ENCODE peak calls at places on chromosomes 3 and 15, in nine cellular contexts. W is foreskin fibroblast; K is A549; T is Peyer's patch; J is lower leg skin; I is HFFc6; F is endothelial cell; C is CD8-positive, alpha-beta T cell; B is AG04449. N is an unnamed sample.

GRCh38 chr15:39323706-39324105 is 257.2 kb upstream of the THBS1 start:
- DNase-seq in W (no peak), K (no peak), T (no peak), J (no peak), I (no peak), F (no peak), C (no peak), B (no peak), N (no peak)

GRCh38 chr15:63491116-63491817 is 13.1 kb upstream of the USP3 start:
- DNase-seq in W (peak), K (no peak), T (no peak), J (no peak), I (no peak), F (no peak), C (no peak), B (no peak), N (no peak)

GRCh38 chr15:80977627-80978036 is 12.0 kb downstream of the MESD start:
- DNase-seq in W (peak), K (peak), T (peak), J (peak), I (peak), F (peak), C (no peak), B (no peak), N (no peak)

GRCh38 chr15:52879145-52879544 is 89.0 kb upstream of the ONECUT1 start:
- DNase-seq in W (no peak), K (no peak), T (no peak), J (no peak), I (no peak), F (no peak), C (no peak), B (no peak), N (no peak)

GRCh38 chr15:79779739-79780138 is 117.1 kb downstream of the MTHFS start:
- DNase-seq in W (no peak), K (no peak), T (no peak), J (no peak), I (no peak), F (no peak), C (no peak), B (no peak), N (no peak)

GRCh38 chr3:196754215-196754937 is 14.7 kb downstream of the PAK2 start:
- DNase-seq in W (no peak), K (no peak), T (peak), J (no peak), I (no peak), F (no peak), C (no peak), B (no peak), N (no peak)

GRCh38 chr15:90581771-90582471 is 52.2 kb downstream of the CRTC3 start:
- DNase-seq in W (no peak), K (no peak), T (no peak), J (no peak), I (no peak), F (no peak), C (no peak), B (no peak), N (no peak)

GRCh38 chr15:82641129-82641798 is 5.9 kb downstream of the CPEB1 start:
- DNase-seq in W (no peak), K (no peak), T (no peak), J (no peak), I (no peak), F (no peak), C (no peak), B (no peak), N (no peak)

GRCh38 chr15:75669191-75669878 is 21.6 kb downstream of the SNX33 start:
- DNase-seq in W (peak), K (peak), T (no peak), J (peak), I (no peak), F (no peak), C (no peak), B (no peak), N (no peak)

GRCh38 chr15:60090747-60091146 is 86.6 kb downstream of the FOXB1 start:
- DNase-seq in W (no peak), K (peak), T (no peak), J (no peak), I (no peak), F (no peak), C (no peak), B (no peak), N (no peak)

GRCh38 chr15:48683991-48684765 is 38.7 kb upstream of the FBN1 start:
- DNase-seq in W (no peak), K (no peak), T (no peak), J (no peak), I (no peak), F (no peak), C (no peak), B (no peak), N (no peak)

GRCh38 chr3:157531771-157532170 is 28.6 kb upstream of the VEPH1 start:
- DNase-seq in W (peak), K (no peak), T (no peak), J (no peak), I (no peak), F (no peak), C (no peak), B (no peak), N (no peak)

GRCh38 chr3:5056005-5056391 is 66.1 kb upstream of the ARL8B start:
- DNase-seq in W (no peak), K (no peak), T (no peak), J (no peak), I (no peak), F (no peak), C (no peak), B (no peak), N (no peak)

GRCh38 chr15:45732544-45733130 is 97.8 kb downstream of the SQOR start:
- DNase-seq in W (no peak), K (no peak), T (no peak), J (no peak), I (no peak), F (no peak), C (no peak), B (no peak), N (no peak)

DNA sequence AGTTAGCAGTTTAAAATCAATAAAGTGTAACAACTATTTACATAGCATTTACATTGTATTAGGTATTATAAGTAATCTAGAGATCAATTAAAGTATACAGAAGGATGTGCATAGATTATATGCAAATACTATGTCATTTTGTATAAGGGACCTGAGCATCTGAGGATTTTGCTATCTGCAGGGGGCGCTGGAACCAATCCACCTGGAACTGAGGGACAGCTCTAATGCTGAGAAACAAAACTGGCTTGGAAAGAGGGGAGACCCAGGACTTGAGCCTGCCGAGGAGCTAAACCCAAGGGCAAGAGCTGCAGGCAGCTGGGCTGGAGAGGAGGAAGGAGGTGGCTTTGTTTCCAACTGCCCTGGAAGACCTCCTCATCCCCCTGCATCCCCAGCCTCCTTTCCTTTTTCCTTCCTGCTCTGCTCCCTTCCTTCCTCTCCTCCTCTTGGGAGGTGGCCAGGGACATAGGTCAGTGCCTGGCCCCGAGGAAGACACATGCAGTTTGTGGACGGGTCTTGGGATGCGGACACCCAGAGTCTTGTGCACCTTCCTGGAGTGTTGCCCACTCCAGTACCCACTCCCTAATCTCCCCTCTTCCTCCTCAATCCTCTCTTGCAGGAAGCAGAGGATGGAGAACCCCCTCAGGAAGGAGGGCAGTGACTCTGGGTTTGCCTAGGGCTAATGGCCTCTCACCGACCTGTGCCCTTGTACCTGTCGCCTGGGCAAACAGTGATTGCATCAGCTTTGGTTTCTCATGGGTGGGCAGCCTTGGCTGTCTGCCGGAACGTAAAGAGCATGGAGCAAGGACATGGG is 826 bp upstream of the RTP3 start:
- DNase-seq in W (peak), K (no peak), T (no peak), J (no peak), I (no peak), F (peak), C (peak), B (no peak), N (no peak)
- TF ChIP-seq CTCF in W (peak), K (peak), T (peak), J (no peak), I (peak), F (peak), C (peak), B (peak), N (peak)

GRCh38 chr15:37792351-37792750 is 142.1 kb upstream of the TMCO5A start:
- DNase-seq in W (no peak), K (no peak), T (no peak), J (no peak), I (no peak), F (no peak), C (no peak), B (no peak), N (no peak)

GRCh38 chr15:37791693-37792092 is 142.7 kb upstream of the TMCO5A start:
- DNase-seq in W (no peak), K (no peak), T (no peak), J (no peak), I (no peak), F (no peak), C (no peak), B (no peak), N (no peak)

GRCh38 chr15:37794947-37795346 is 139.5 kb upstream of the TMCO5A start:
- DNase-seq in W (peak), K (no peak), T (no peak), J (no peak), I (no peak), F (no peak), C (no peak), B (no peak), N (no peak)

GRCh38 chr15:37789881-37790280 is 144.6 kb upstream of the TMCO5A start:
- DNase-seq in W (peak), K (no peak), T (no peak), J (no peak), I (peak), F (no peak), C (no peak), B (peak), N (peak)

GRCh38 chr15:37793851-37794250 is 140.6 kb upstream of the TMCO5A start:
- DNase-seq in W (no peak), K (no peak), T (no peak), J (no peak), I (no peak), F (peak), C (no peak), B (no peak), N (no peak)
- TF ChIP-seq CTCF in W (no peak), K (no peak), T (no peak), J (no peak), I (peak), F (peak), C (no peak), B (peak), N (no peak)

GRCh38 chr3:183448369-183449128 is 20.1 kb upstream of the MCF2L2 start:
- DNase-seq in W (no peak), K (no peak), T (no peak), J (no peak), I (no peak), F (no peak), C (no peak), B (no peak), N (no peak)

GRCh38 chr3:183446838-183447205 is 18.4 kb upstream of the MCF2L2 start:
- DNase-seq in W (no peak), K (no peak), T (no peak), J (no peak), I (no peak), F (no peak), C (no peak), B (no peak), N (no peak)

GRCh38 chr3:183449391-183449790 is 21.0 kb upstream of the MCF2L2 start:
- DNase-seq in W (peak), K (no peak), T (no peak), J (no peak), I (peak), F (no peak), C (no peak), B (no peak), N (no peak)

GRCh38 chr3:183449791-183450190 is 21.4 kb upstream of the MCF2L2 start:
- DNase-seq in W (peak), K (no peak), T (no peak), J (no peak), I (no peak), F (no peak), C (no peak), B (no peak), N (no peak)

DNA sequence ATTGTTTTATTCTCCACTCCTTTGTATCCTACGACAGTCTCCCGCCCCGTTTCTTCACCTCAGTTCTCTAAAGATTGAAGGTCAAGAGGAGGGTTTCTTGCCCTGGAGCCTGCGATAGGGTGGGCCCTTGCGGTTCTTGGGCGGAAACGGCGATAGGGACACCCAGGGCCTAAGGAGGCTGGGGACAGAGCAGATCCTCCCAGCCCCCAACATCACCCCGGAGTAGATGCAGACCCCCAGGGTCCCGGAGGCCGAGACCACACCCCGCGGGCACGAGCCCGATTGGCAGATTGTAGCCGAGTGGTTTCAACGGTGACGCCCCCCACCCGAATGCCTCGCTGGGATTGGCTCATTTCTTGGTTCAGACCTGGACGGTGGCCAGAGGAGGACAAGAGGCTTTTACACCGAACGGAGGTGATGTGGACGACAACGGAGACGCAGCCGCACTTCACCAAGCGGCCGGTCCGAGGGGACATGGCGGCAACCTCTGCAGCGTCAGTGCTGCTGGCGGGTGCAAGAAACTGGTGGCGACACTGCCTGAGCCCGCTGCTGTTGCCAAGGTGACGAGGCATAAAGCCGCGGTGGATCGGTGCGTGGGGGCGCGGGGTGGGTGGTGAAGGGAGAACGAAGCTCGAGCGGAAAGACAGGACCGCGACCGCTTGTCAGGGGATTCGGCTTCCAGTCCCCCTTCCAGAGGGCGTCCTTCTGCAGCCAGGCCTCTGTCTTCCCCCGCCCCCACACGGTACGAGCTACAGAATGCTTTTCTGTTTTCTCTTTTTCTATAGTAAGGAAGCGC is 19.0 kb upstream of the MCF2L2 start:
- DNase-seq in W (peak), K (peak), T (peak), J (peak), I (peak), F (peak), C (peak), B (peak), N (peak)
- TF ChIP-seq CTCF in W (no peak), K (no peak), T (no peak), J (no peak), I (no peak), F (no peak), C (no peak), B (no peak), N (no peak)

GRCh38 chr3:126995926-126996512 is 13.1 kb downstream of the PLXNA1 start:
- DNase-seq in W (no peak), K (no peak), T (no peak), J (no peak), I (no peak), F (no peak), C (no peak), B (no peak), N (no peak)
- TF ChIP-seq CTCF in W (peak), K (no peak), T (no peak), J (no peak), I (peak), F (no peak), C (no peak), B (peak), N (no peak)

GRCh38 chr3:51975857-51976549 is 1.1 kb downstream of the ABHD14A start:
- DNase-seq in W (peak), K (no peak), T (no peak), J (peak), I (peak), F (peak), C (no peak), B (no peak), N (no peak)
- TF ChIP-seq CTCF in W (no peak), K (no peak), T (no peak), J (no peak), I (peak), F (no peak), C (no peak), B (peak), N (peak)

DNA sequence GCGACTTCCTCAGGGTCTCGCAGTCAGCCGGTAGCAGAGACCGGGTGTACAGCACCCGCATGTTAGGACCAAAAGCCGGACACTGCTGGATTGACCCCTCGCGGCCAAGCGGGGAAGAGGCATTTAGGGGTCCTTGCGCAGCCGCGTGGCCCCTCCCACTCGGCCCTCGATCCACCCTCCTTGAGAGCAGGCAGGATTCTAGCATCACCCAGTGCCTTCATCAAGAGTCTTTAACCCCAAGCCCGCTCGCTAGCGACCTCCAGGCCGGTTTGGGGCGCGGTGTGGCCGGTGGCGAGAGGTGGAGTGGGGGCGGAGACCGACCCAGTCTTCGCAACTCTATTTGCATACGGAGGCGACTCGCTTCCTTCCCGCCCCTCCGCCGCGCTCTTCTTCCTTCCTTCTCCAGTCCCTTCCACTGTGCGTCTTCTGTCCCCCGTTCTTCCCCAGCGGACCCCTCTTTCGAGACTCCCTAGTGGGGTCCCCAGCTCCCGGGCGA is at the start of gene ST6GAL1:
- DNase-seq in W (peak), K (peak), T (peak), J (peak), I (no peak), F (peak), C (peak), B (no peak), N (no peak)
- TF ChIP-seq CTCF in W (peak), K (no peak), T (no peak), J (no peak), I (peak), F (peak), C (no peak), B (peak), N (peak)

DNA sequence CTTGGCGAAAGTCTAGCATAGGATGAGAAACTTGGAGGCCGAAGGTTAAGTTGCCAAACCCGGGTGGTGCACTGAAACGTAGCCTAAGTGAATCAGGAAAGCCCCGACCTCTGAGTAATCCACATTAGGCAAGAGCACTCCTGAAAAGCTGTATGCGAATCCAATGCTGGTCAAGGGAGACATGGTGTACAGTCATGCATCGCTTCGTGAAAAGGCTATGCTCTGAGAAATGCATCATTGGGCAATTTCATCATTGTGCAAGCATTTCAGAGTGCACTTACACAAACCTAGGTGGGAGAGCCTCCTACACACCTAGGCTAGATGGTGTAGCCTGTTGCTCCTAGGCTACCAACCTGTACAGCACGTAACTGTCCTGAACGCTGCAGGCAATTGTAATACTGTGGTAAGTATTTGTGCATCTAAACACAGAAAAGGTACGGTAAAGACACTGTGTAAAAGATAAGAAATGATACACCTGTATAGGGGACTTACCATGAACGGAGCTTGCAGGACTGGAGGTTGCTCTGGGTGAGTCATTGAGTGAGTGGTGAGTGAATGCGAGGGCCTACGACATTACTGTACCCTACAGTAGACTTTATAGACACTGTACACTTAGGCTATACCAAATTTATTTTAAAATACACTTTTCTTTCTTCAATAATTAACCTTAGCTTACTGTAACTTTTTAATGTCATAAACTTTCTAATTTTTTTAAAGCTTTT is 222.5 kb downstream of the SHQ1 start:
- DNase-seq in W (peak), K (peak), T (no peak), J (no peak), I (peak), F (no peak), C (no peak), B (no peak), N (no peak)
- TF ChIP-seq CTCF in W (no peak), K (no peak), T (no peak), J (no peak), I (no peak), F (no peak), C (no peak), B (no peak), N (no peak)

GRCh38 chr3:82498186-82498585 is 736.7 kb upstream of the GBE1 start:
- DNase-seq in W (no peak), K (no peak), T (no peak), J (no peak), I (no peak), F (no peak), C (no peak), B (no peak), N (no peak)
- TF ChIP-seq CTCF in W (no peak), K (no peak), T (no peak), J (no peak), I (no peak), F (no peak), C (no peak), B (no peak), N (no peak)

GRCh38 chr3:135239485-135239884 is 444.4 kb downstream of the EPHB1 start:
- DNase-seq in W (no peak), K (no peak), T (no peak), J (no peak), I (no peak), F (no peak), C (no peak), B (no peak), N (no peak)

GRCh38 chr3:135238866-135239434 is 443.9 kb downstream of the EPHB1 start:
- DNase-seq in W (no peak), K (no peak), T (no peak), J (no peak), I (no peak), F (no peak), C (no peak), B (no peak), N (no peak)

GRCh38 chr3:135238201-135238600 is 443.1 kb downstream of the EPHB1 start:
- DNase-seq in W (no peak), K (no peak), T (no peak), J (no peak), I (no peak), F (no peak), C (no peak), B (no peak), N (no peak)

GRCh38 chr3:135235541-135235940 is 440.5 kb downstream of the EPHB1 start:
- DNase-seq in W (no peak), K (no peak), T (no peak), J (no peak), I (no peak), F (no peak), C (no peak), B (no peak), N (no peak)

GRCh38 chr3:135237371-135237770 is 442.3 kb downstream of the EPHB1 start:
- DNase-seq in W (no peak), K (no peak), T (no peak), J (no peak), I (no peak), F (peak), C (no peak), B (no peak), N (no peak)
- TF ChIP-seq CTCF in W (no peak), K (no peak), T (no peak), J (no peak), I (no peak), F (no peak), C (no peak), B (no peak), N (no peak)

N was measured in AG09319.